ENCODE peak calls at places on chromosomes 16 and 17, in four cellular contexts. Z is HepG2, Q is GM12878, J is A549. B is an unnamed sample.

GRCh38 chr17:4049546-4049945 is 85.3 kb upstream of the ATP2A3 start:
- DNase-seq in Z (no peak), Q (no peak), J (no peak), B (no peak)

GRCh38 chr16:27748868-27749546 is 199.1 kb downstream of the KATNIP start:
- DNase-seq in Z (peak; percentile 25), Q (peak; percentile 1), J (peak; percentile 37), B (peak; percentile 67)

GRCh38 chr17:68248199-68248825 is 469 bp downstream of the AMZ2 start:
- DNase-seq in Z (no peak), Q (no peak), J (no peak), B (no peak)

GRCh38 chr17:49022391-49022941 is 25.3 kb downstream of the IGF2BP1 start:
- DNase-seq in Z (peak; percentile 76), Q (no peak), J (peak; percentile 69), B (no peak)

GRCh38 chr17:50596191-50597037 is 35.9 kb downstream of the CACNA1G start:
- DNase-seq in Z (no peak), Q (no peak), J (no peak), B (no peak)

GRCh38 chr16:73951541-73951940 is 345.1 kb upstream of the PSMD7 start:
- DNase-seq in Z (no peak), Q (no peak), J (no peak), B (no peak)

GRCh38 chr16:21656795-21657768 is 4.7 kb upstream of the IGSF6 start:
- DNase-seq in Z (peak; percentile 75), Q (peak; percentile 32), J (peak; percentile 60), B (peak; percentile 63)

GRCh38 chr17:80737106-80738019 is 192.7 kb downstream of the RPTOR start:
- DNase-seq in Z (no peak), Q (peak; percentile 81), J (no peak), B (no peak)

GRCh38 chr16:57637424-57637823 is 9.0 kb downstream of the ADGRG1 start:
- DNase-seq in Z (no peak), Q (no peak), J (no peak), B (no peak)

GRCh38 chr17:55895112-55895759 is 144.4 kb downstream of the PCTP start:
- DNase-seq in Z (no peak), Q (no peak), J (no peak), B (no peak)

GRCh38 chr17:69947027-69947759 is 127.8 kb upstream of the KCNJ16 start:
- DNase-seq in Z (no peak), Q (no peak), J (no peak), B (no peak)

DNA sequence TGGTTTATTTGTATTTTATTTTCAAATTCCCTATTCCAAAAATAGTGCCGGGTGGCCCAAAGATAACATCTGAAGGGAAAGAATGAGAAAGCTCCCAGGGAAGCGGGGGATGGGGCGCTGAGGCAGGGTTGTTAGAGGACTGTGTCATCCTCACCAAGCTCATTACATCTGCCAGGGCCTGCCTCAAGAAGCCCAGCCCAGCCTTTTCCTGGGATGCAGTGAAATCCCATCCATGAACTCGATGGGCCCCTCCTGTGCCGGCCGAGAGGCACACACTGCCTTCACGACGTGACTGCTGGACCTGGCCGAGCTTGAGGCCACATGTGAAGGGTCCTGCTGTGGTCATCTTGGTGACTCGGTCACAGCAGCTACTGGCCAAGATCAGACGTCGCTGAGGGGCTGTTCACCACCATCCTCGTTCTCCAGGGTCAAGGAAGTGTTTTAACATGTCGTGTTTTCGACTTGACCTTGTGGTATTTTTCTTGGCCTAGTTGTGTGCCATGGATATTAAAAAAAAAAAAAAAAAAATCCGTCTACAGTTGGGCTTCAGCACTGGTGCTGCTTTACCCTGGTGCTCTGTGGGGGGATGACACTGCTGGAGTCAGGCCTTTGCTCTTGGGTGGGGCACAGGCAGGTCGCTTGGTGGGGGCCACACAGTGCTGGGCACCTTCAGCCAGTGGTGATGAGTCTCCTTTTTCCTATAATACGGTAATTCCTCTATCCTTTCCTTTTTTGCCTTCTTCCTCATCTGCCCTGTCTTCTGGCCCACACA is 4.9 kb downstream of the TIMM22 start:
- DNase-seq in Z (no peak), Q (no peak), J (no peak), B (no peak)
- TF ChIP-seq BHLHE40 in Z (no peak), Q (no peak), J (no peak), B (no peak)

GRCh38 chr17:52170963-52171572 is 12.6 kb upstream of the CA10 start:
- DNase-seq in Z (peak; percentile 13), Q (no peak), J (peak; percentile 29), B (peak; percentile 21)
- TF ChIP-seq BHLHE40 in Z (no peak), Q (no peak), J (no peak), B (no peak)

GRCh38 chr17:82011617-82012481 is 10.8 kb downstream of the CENPX start:
- DNase-seq in Z (no peak), Q (no peak), J (no peak), B (no peak)

GRCh38 chr17:82014432-82014831 is 8.2 kb downstream of the CENPX start:
- DNase-seq in Z (no peak), Q (no peak), J (no peak), B (no peak)

GRCh38 chr17:82013772-82014321 is 8.8 kb downstream of the CENPX start:
- DNase-seq in Z (peak; percentile 79), Q (no peak), J (no peak), B (no peak)

GRCh38 chr17:82012482-82013295 is 10.0 kb downstream of the CENPX start:
- DNase-seq in Z (no peak), Q (no peak), J (no peak), B (no peak)

DNA sequence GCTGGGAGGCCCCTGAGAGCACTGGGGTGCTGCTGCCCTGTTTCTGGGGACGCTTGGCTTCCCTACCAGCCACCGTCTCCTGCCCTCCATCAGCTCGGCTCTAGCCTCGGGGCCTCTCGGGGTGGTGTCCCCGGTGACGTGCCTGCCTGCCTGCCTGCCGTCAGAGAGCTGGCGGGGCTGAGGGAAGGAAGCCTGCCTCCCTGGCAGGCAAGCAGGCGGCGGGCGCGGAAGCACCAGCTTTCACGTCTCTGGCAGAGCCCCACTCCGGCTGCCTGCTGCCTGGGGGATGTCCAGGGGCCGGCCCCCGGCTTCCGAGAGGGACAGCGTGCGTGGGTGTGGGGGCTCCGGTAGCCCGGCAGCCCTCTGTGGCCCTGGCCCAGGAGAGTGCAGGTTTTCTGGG is 9.3 kb downstream of the CENPX start:
- DNase-seq in Z (no peak), Q (no peak), J (no peak), B (no peak)
- TF ChIP-seq BHLHE40 in Z (no peak), Q (no peak), J (no peak), B (no peak)

DNA sequence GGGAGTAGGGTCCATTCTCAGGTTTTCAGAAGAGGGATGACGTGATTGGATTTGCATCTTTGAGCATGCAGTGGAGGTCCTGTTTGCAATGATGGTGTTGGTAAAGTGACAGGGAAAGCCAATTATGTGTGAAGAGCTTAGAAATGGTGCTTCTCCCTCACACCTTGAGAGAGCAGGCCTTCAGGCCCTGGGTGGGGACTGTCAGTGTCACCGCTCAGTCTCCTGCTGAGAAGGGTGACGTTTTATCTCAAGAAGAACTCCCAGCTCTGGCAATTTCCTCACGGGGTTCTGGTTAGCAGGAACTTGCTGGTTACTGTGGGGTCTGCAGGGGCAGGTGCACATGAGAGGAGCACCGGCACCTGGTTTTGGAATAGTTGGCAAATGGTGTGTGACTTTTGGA is 11.2 kb downstream of the PLCG2 start:
- DNase-seq in Z (no peak), Q (no peak), J (no peak), B (no peak)
- TF ChIP-seq BHLHE40 in Z (no peak), Q (no peak), J (no peak), B (no peak)

GRCh38 chr16:67148656-67149275 is 2.0 kb downstream of the B3GNT9 start:
- DNase-seq in Z (no peak), Q (no peak), J (no peak), B (no peak)

GRCh38 chr16:67149276-67150057 is 1.3 kb downstream of the B3GNT9 start:
- DNase-seq in Z (no peak), Q (no peak), J (no peak), B (no peak)

GRCh38 chr16:67150833-67151396 is at the start of gene B3GNT9:
- DNase-seq in Z (peak; percentile 56), Q (no peak), J (peak; percentile 65), B (no peak)

GRCh38 chr16:67151431-67152097 is 766 bp upstream of the B3GNT9 start:
- DNase-seq in Z (no peak), Q (no peak), J (peak; percentile 52), B (no peak)

DNA sequence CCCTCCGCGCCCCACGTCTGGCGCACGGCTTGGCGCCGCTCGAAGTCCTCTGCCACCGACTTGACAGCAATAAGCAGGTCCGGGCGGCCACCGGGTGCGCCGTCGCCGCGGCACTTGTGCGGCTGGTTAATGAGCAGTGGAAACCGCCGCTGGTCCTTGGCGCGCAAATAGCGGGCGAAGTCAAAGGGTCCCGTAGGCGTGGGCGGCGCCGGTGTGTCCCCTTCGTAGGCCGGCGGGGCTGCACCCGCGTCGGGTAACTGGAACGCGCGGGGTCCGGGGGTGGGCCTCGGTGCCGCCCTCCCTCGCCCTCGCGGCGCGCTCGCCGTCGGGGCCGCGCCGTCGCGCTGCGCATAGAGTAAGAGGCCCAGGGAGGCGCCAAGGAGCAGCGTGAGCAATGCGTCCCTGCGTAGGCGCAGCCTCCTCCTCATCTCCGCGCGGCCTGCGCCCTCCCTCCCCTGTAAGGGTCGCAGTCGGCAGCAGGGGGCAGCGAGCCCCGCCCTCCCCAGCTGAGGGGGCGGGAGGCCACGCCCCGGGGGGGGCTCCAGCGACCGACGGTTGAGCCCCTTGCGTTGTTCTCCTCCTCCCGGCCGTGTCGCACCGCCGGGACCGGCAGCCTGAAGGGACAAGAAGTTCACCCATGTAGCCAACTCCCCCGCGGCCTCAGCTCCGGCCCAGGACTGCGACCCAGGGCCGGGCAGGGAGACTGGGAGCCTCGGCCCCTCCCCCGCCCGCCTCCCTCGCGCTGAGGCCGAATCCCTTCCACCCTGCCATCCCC is 553 bp downstream of the B3GNT9 start:
- DNase-seq in Z (no peak), Q (no peak), J (peak; percentile 62), B (no peak)
- TF ChIP-seq BHLHE40 in Z (no peak), Q (no peak), J (no peak), B (no peak)